ENCODE peak calls at places on chromosomes 12 and 14, in six cellular contexts. K is progenitor cell of endocrine pancreas, M is WTC11, Z is fibroblast of the aortic adventitia, W is AG10803, J is HFF-Myc. R is an unnamed sample.

GRCh38 chr12:1932264-1932777 is 13.9 kb upstream of the CACNA2D4 start:
- DNase-seq in K (no peak), M (no peak), Z (peak), W (peak), J (no peak), R (peak)

GRCh38 chr12:113462117-113462774 is 9.4 kb downstream of the LHX5 start:
- DNase-seq in K (peak), M (peak), Z (peak), W (peak), J (peak), R (peak)

GRCh38 chr12:3071107-3071506 is 6.1 kb upstream of the TSPAN9 start:
- DNase-seq in K (no peak), M (no peak), Z (no peak), W (no peak), J (no peak), R (peak)

GRCh38 chr14:32694795-32695449 is 243.8 kb upstream of the NPAS3 start:
- DNase-seq in K (no peak), M (no peak), Z (no peak), W (no peak), J (no peak), R (no peak)

GRCh38 chr12:109228664-109229063 is 80.4 kb downstream of the FOXN4 start:
- DNase-seq in K (no peak), M (no peak), Z (no peak), W (no peak), J (no peak), R (no peak)

GRCh38 chr14:61761557-61761956 is 663 bp upstream of the SNAPC1 start:
- DNase-seq in K (no peak), M (no peak), Z (no peak), W (no peak), J (no peak), R (no peak)

GRCh38 chr12:71371132-71371531 is 68.5 kb upstream of the LGR5 start:
- DNase-seq in K (no peak), M (no peak), Z (peak), W (no peak), J (no peak), R (no peak)

GRCh38 chr14:32584079-32584478 is 255.0 kb downstream of the AKAP6 start:
- DNase-seq in K (no peak), M (no peak), Z (no peak), W (no peak), J (no peak), R (peak)

GRCh38 chr12:63978519-63978918 is 134.0 kb downstream of the SRGAP1 start:
- DNase-seq in K (no peak), M (no peak), Z (peak), W (peak), J (peak), R (no peak)

GRCh38 chr12:111430418-111431353 is 25.0 kb downstream of the SH2B3 start:
- DNase-seq in K (no peak), M (no peak), Z (no peak), W (no peak), J (no peak), R (peak)

GRCh38 chr14:68866991-68867533 is 74.2 kb upstream of the ZFP36L1 start:
- DNase-seq in K (no peak), M (no peak), Z (no peak), W (no peak), J (no peak), R (no peak)

GRCh38 chr14:37508500-37508899 is 86.5 kb downstream of the FOXA1 start:
- DNase-seq in K (no peak), M (no peak), Z (peak), W (peak), J (no peak), R (no peak)

GRCh38 chr14:54488646-54489317 is at the start of gene GMFB:
- DNase-seq in K (peak), M (peak), Z (peak), W (peak), J (peak), R (peak)
- TF ChIP-seq CTCF in K (peak), M (no peak), Z (peak), W (peak), J (peak), R (peak)

GRCh38 chr12:6752931-6753771 is at the start of gene MLF2:
- DNase-seq in K (peak), M (peak), Z (peak), W (peak), J (peak), R (peak)
- TF ChIP-seq CTCF in K (peak), M (peak), Z (no peak), W (no peak), J (peak), R (peak)

GRCh38 chr12:9634177-9634803 is 26.6 kb upstream of the KLRB1 start:
- DNase-seq in K (peak), M (peak), Z (peak), W (peak), J (no peak), R (peak)
- TF ChIP-seq CTCF in K (peak), M (peak), Z (peak), W (peak), J (peak), R (peak)

DNA sequence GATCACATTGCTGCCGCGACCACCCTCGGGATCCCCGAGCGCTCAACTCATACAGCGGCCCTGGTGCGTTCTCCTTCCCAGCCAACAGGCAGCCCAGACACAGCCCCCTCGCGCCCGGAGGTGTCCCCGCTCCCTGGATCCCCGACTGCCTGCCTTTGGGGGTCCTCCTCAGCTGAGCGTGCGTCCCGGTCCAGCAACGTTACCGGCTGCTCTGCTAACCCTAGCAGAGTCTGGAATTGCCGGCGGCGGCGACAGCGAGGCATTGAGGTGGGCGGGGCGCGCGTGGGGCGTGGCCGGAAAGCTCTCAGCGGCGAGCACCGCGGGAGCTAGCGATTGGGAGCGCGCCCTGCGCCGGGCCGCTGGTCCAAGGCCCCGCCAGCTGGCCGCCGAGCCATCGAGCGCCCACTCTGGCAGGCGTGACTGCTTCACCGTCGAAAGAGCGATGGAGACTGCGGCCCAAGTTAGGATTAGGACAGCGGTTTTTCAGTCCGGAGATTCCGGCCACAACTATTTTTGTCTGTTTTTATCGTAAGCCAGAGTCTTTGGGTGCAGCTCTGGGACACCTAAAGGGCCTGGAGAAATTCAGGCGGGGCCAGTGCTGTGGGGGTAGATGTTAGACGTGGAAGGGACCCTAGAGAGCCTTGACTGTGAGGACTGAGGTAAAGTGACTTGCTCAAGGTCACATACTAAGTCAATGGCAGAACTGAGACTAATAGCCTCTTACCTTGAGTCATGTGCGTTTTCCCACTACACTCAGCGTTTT is at the start of gene HEATR5A:
- DNase-seq in K (peak), M (peak), Z (peak), W (peak), J (peak), R (peak)
- TF ChIP-seq CTCF in K (peak), M (no peak), Z (peak), W (peak), J (no peak), R (peak)

GRCh38 chr12:85156569-85156968 is 120.4 kb downstream of the LRRIQ1 start:
- DNase-seq in K (no peak), M (no peak), Z (no peak), W (no peak), J (no peak), R (peak)

GRCh38 chr12:85157023-85157626 is 121.0 kb downstream of the LRRIQ1 start:
- DNase-seq in K (no peak), M (no peak), Z (no peak), W (no peak), J (no peak), R (no peak)

GRCh38 chr12:85155791-85156190 is 119.6 kb downstream of the LRRIQ1 start:
- DNase-seq in K (no peak), M (no peak), Z (peak), W (peak), J (no peak), R (no peak)
- TF ChIP-seq CTCF in K (peak), M (no peak), Z (peak), W (peak), J (peak), R (peak)

GRCh38 chr12:25854991-25855390 is 103.5 kb upstream of the RASSF8 start:
- DNase-seq in K (no peak), M (no peak), Z (no peak), W (no peak), J (no peak), R (no peak)
- TF ChIP-seq CTCF in K (no peak), M (no peak), Z (no peak), W (no peak), J (no peak), R (no peak)

DNA sequence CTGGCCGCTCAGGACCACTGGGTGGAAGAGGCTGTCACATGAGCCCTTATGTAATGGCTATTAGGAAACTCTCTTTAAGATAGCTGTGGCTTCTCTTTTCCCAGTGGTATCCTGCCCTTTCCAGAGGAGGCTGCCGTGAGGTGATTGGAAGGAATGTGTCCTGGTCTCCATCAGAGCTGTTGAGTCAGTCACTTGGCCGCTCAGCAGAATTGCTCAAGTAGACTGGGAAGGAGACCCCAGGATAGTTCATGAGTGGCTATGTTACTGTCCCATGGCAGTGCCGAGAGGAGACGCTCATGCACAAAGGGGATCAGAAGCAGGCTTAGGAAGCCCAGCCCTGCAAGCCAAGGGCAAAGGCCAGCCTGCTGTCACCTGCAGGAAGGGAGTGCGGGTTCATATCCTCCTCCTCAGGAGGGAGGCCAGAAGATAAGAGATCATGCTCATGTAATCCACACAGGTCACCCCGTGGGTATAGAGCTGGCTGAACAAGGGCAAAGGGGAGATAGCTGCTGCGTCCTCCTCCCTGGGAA is 136.9 kb upstream of the MAX start:
- DNase-seq in K (no peak), M (no peak), Z (peak), W (peak), J (no peak), R (peak)
- TF ChIP-seq CTCF in K (no peak), M (no peak), Z (no peak), W (no peak), J (no peak), R (no peak)

DNA sequence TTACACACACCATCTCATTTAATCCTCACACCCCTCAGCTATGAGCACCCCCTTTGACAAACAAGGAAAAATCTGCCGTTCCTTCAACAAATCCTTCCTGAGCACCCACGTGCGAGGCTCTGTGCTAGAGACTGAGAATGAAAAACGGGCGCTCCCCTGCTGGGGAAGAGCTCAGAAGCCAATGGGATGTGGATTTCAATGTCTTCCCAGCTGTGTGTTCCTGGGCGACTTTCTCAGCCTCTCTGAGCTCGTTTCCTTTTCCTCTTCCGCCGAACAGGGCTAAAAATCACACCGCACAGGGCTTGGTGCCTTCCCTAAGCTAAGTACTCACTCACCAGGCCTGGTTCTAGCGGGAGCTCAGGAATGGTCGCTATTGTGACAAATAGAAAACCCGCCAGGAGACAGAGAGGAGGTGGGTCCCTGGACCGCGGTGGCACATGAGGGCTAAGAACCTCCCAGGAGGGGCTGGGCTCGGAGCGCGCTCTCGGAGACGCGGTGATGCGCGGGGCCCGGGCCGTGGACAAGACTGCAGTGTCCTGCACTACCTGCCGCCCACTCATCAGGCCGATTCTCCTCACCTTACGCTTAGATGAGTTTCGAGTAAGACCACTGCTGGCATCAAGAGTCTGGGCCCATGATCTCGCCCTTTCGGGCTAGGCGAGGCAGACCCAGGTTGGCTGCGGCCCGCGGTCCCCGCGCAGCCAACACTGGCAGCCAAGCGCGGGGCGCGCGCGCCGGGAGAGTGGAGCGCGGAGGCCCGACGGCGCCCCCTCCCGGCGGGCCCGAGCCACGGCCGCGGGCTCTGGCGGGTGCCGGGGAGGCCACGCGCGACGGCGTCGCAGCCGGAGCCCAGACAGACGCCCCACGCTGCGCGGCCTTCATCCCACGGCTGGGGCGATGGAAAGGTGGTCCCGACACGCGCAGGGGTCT is 17.0 kb downstream of the ZDHHC22 start:
- DNase-seq in K (peak), M (peak), Z (peak), W (no peak), J (no peak), R (peak)
- TF ChIP-seq CTCF in K (peak), M (peak), Z (no peak), W (no peak), J (no peak), R (peak)